ENCODE peak calls at places on chromosomes 4 and X, in five cellular contexts. A is T-cell; L is substantia nigra; Z is MCF 10A; T is activated T-helper 9 cell treated with anti-CD3 and anti-CD28 coated beads, Interleukin-2, amount 50 U/mL, for 16 hours. N is an unnamed sample.

GRCh38 chr4:8547108-8547911 is 32.9 kb upstream of the GPR78 start:
- DNase-seq in Z (peak; percentile 59), L (no peak), A (no peak), T (no peak), N (no peak)

GRCh38 chr4:53644607-53645006 is 53.3 kb upstream of the LNX1 start:
- DNase-seq in L (no peak), Z (no peak), T (no peak), A (no peak), N (no peak)

GRCh38 chr4:98908182-98908581 is 20.8 kb downstream of the EIF4E start:
- DNase-seq in Z (no peak), A (no peak), T (no peak), L (no peak), N (no peak)

GRCh38 chr4:88297131-88297530 is 12.8 kb upstream of the PPM1K start:
- DNase-seq in A (no peak), Z (no peak), T (no peak), L (no peak), N (no peak)

GRCh38 chr4:165711436-165711835 is 161.6 kb upstream of the TLL1 start:
- DNase-seq in T (no peak), L (no peak), A (no peak), Z (no peak), N (no peak)

GRCh38 chrX:85517994-85518718 is 138.7 kb upstream of the POF1B start:
- DNase-seq in T (no peak), L (no peak), Z (no peak), A (no peak), N (no peak)

GRCh38 chr4:26083987-26084386 is 170.0 kb downstream of the SMIM20 start:
- DNase-seq in Z (peak; percentile 77), A (no peak), T (no peak), L (no peak), N (no peak)

GRCh38 chr4:180947421-180947820 is 1295.8 kb upstream of the TENM3 start:
- DNase-seq in T (no peak), L (no peak), Z (peak; percentile 59), A (no peak), N (no peak)

GRCh38 chr4:5956285-5957021 is 61.8 kb downstream of the C4orf50 start:
- DNase-seq in T (no peak), L (no peak), A (no peak), Z (peak; percentile 3), N (no peak)

GRCh38 chr4:5247735-5248134 is 196.5 kb downstream of the STK32B start:
- DNase-seq in T (no peak), Z (no peak), L (no peak), A (no peak), N (no peak)

GRCh38 chr4:140856692-140857091 is 100.5 kb upstream of the TBC1D9 start:
- DNase-seq in A (no peak), L (no peak), Z (peak; percentile 94), T (no peak), N (no peak)

GRCh38 chrX:135331525-135331924 is 22.2 kb downstream of the ETDC start:
- DNase-seq in L (no peak), A (no peak), T (no peak), Z (no peak), N (no peak)

GRCh38 chr4:107183155-107183774 is 147.2 kb upstream of the DKK2 start:
- DNase-seq in Z (peak; percentile 78), L (no peak), T (no peak), A (no peak), N (peak; percentile 11)

GRCh38 chr4:2799444-2799911 is 6.6 kb downstream of the SH3BP2 start:
- DNase-seq in L (no peak), A (no peak), T (no peak), Z (no peak), N (no peak)

GRCh38 chrX:56232221-56233082 is at the start of gene KLF8:
- DNase-seq in Z (peak; percentile 83), T (peak; percentile 10), A (no peak), L (no peak), N (no peak)

GRCh38 chr4:58274553-58274952 is 1164.4 kb upstream of the IGFBP7 start:
- DNase-seq in T (no peak), L (no peak), Z (no peak), A (no peak), N (no peak)

GRCh38 chr4:37873383-37873782 is 17.5 kb upstream of the TBC1D1 start:
- DNase-seq in L (no peak), T (no peak), Z (peak; percentile 86), A (no peak), N (no peak)

GRCh38 chr4:163694385-163694784 is 199.9 kb downstream of the TMA16 start:
- DNase-seq in L (no peak), A (no peak), T (no peak), Z (peak; percentile 6), N (no peak)

GRCh38 chr4:64464581-64464980 is 55.3 kb upstream of the TECRL start:
- DNase-seq in T (no peak), A (no peak), Z (no peak), L (no peak), N (no peak)

GRCh38 chr4:20044502-20044911 is 207.2 kb upstream of the SLIT2 start:
- DNase-seq in L (no peak), T (no peak), Z (peak; percentile 51), A (no peak), N (no peak)

GRCh38 chr4:40255722-40256281 is 59.0 kb downstream of the RHOH start:
- DNase-seq in A (no peak), T (no peak), L (no peak), Z (peak; percentile 92), N (no peak)

GRCh38 chr4:3346146-3346545 is 53.3 kb downstream of the RGS12 start:
- DNase-seq in Z (peak; percentile 92), L (no peak), T (no peak), A (peak; percentile 26), N (peak; percentile 46)

GRCh38 chrX:9829308-9830267 is 43.4 kb downstream of the SHROOM2 start:
- DNase-seq in A (no peak), L (no peak), T (peak; percentile 4), Z (peak; percentile 97), N (no peak)

GRCh38 chrX:129980540-129981206 is 1.8 kb upstream of the BCORL1 start:
- DNase-seq in Z (no peak), T (peak; percentile 19), A (no peak), L (no peak), N (no peak)

GRCh38 chrX:150575415-150575814 is 7.0 kb downstream of the MTM1 start:
- DNase-seq in T (peak; percentile 42), L (no peak), Z (peak; percentile 98), A (peak; percentile 32), N (no peak)

GRCh38 chrX:150049647-150050046 is 111.4 kb upstream of the EOLA2 start:
- DNase-seq in A (no peak), T (no peak), Z (no peak), L (no peak), N (no peak)

GRCh38 chr4:155758500-155759371 is at the start of gene GUCY1B1:
- DNase-seq in T (peak; percentile 12), A (peak; percentile 16), L (peak; percentile 95), Z (peak; percentile 93), N (peak; percentile 3)

GRCh38 chrX:113675278-113675677 is 834.6 kb upstream of the AMOT start:
- DNase-seq in Z (peak; percentile 49), T (no peak), L (no peak), A (no peak), N (no peak)

GRCh38 chr4:3522326-3522640 is 9.9 kb downstream of the LRPAP1 start:
- DNase-seq in T (no peak), A (no peak), Z (no peak), L (no peak), N (no peak)

GRCh38 chr4:173529505-173530325 is at the start of gene HAND2:
- DNase-seq in T (no peak), Z (no peak), L (no peak), A (no peak), N (no peak)

N was measured in KG1.